ENCODE peak calls at places on chromosomes 2 and 18, in four cellular contexts. S is KBM-7, T is AG20443, C is PC-3. G is an unnamed sample.

GRCh38 chr2:133569416-133569815 is 1.2 kb upstream of the NCKAP5 start:
- DNase-seq in S (no peak), T (no peak), C (no peak), G (no peak)

GRCh38 chr2:96107883-96108551 is 8.4 kb downstream of the ADRA2B start:
- DNase-seq in S (no peak), T (no peak), C (no peak), G (no peak)

GRCh38 chr2:108316881-108317258 is 28.2 kb downstream of the SULT1C2 start:
- DNase-seq in S (no peak), T (no peak), C (no peak), G (no peak)

GRCh38 chr2:223626713-223627112 is 24.6 kb upstream of the SCG2 start:
- DNase-seq in S (no peak), T (peak; percentile 69), C (peak; percentile 58), G (no peak)

GRCh38 chr2:74537140-74537539 is 7.4 kb downstream of the HTRA2 start:
- DNase-seq in S (no peak), T (no peak), C (no peak), G (no peak)

GRCh38 chr18:35137632-35138031 is 96.4 kb downstream of the MAPRE2 start:
- DNase-seq in S (no peak), T (no peak), C (no peak), G (no peak)

GRCh38 chr2:41698787-41699422 is 348.9 kb upstream of the PKDCC start:
- DNase-seq in S (peak; percentile 12), T (peak; percentile 60), C (peak; percentile 20), G (no peak)

GRCh38 chr18:36303203-36303844 is 5.8 kb downstream of the FHOD3 start:
- DNase-seq in S (no peak), T (no peak), C (no peak), G (no peak)

GRCh38 chr2:230974096-230974913 is 21.6 kb upstream of the SPATA3 start:
- DNase-seq in S (no peak), T (peak; percentile 78), C (peak; percentile 25), G (no peak)

GRCh38 chr2:147913701-147914480 is 69.1 kb downstream of the ACVR2A start:
- DNase-seq in S (peak; percentile 69), T (no peak), C (no peak), G (peak; percentile 46)

GRCh38 chr18:62863629-62864028 is 148.3 kb downstream of the PHLPP1 start:
- DNase-seq in S (no peak), T (no peak), C (peak; percentile 93), G (no peak)

GRCh38 chr18:45774065-45774521 is 50.1 kb downstream of the SLC14A1 start:
- DNase-seq in S (peak; percentile 21), T (peak; percentile 4), C (peak; percentile 76), G (no peak)

GRCh38 chr2:164388511-164388910 is 232.8 kb downstream of the GRB14 start:
- DNase-seq in S (peak; percentile 1), T (peak; percentile 73), C (peak; percentile 75), G (no peak)